ENCODE peak calls at places on chromosome 3, in five cellular contexts. F is brain microvascular endothelial cell; D is CD4-positive, CD25-positive, alpha-beta regulatory T cell; B is cardiac muscle cell; T is CD8-positive, alpha-beta T cell. R is an unnamed sample.
A peak's percentile ranks its signal among the peaks of the same experiment; 100 is the strongest.

GRCh38 chr3:114746502-114746901 is 400.6 kb downstream of the ZBTB20 start:
- DNase-seq in T (no peak), D (no peak), B (no peak), F (no peak), R (no peak)

GRCh38 chr3:20316238-20316637 is 130.2 kb upstream of the SGO1 start:
- DNase-seq in D (no peak), F (no peak), B (no peak), T (no peak), R (no peak)

GRCh38 chr3:138479355-138479964 is 45.0 kb downstream of the ESYT3 start:
- DNase-seq in B (peak; percentile 72), F (peak; percentile 40), D (peak; percentile 5), T (no peak), R (peak; percentile 15)

GRCh38 chr3:156787926-156788663 is 38.1 kb upstream of the LEKR1 start:
- DNase-seq in B (no peak), D (no peak), F (peak; percentile 97), T (no peak), R (peak; percentile 97)

GRCh38 chr3:157188391-157188790 is 28.4 kb upstream of the CCNL1 start:
- DNase-seq in T (no peak), F (no peak), D (no peak), B (no peak), R (no peak)

GRCh38 chr3:24318668-24319287 is 175.9 kb downstream of the THRB start:
- DNase-seq in F (peak; percentile 45), D (no peak), B (no peak), T (no peak), R (peak; percentile 82)

GRCh38 chr3:167728176-167728575 is 6.5 kb downstream of the PDCD10 start:
- DNase-seq in B (no peak), T (no peak), F (peak; percentile 83), D (no peak), R (peak; percentile 58)

GRCh38 chr3:50333744-50334328 is 5.8 kb upstream of the TUSC2 start:
- DNase-seq in B (no peak), F (peak; percentile 94), D (no peak), T (no peak), R (no peak)

GRCh38 chr3:4413467-4413866 is 53.6 kb downstream of the SUMF1 start:
- DNase-seq in F (no peak), T (no peak), B (no peak), D (no peak), R (peak; percentile 70)

GRCh38 chr3:22980346-22980745 is 222.8 kb upstream of the UBE2E2 start:
- DNase-seq in F (peak; percentile 73), D (no peak), B (peak; percentile 65), T (no peak), R (no peak)

GRCh38 chr3:23761440-23761896 is 44.3 kb upstream of the UBE2E1 start:
- DNase-seq in D (no peak), T (no peak), F (peak; percentile 45), B (peak; percentile 49), R (peak; percentile 44)

GRCh38 chr3:170641510-170642236 is 55.8 kb upstream of the SLC7A14 start:
- DNase-seq in T (no peak), B (no peak), F (no peak), D (no peak), R (no peak)

GRCh38 chr3:114903213-114903612 is 243.9 kb downstream of the ZBTB20 start:
- DNase-seq in F (no peak), D (no peak), B (no peak), T (no peak), R (no peak)

DNA sequence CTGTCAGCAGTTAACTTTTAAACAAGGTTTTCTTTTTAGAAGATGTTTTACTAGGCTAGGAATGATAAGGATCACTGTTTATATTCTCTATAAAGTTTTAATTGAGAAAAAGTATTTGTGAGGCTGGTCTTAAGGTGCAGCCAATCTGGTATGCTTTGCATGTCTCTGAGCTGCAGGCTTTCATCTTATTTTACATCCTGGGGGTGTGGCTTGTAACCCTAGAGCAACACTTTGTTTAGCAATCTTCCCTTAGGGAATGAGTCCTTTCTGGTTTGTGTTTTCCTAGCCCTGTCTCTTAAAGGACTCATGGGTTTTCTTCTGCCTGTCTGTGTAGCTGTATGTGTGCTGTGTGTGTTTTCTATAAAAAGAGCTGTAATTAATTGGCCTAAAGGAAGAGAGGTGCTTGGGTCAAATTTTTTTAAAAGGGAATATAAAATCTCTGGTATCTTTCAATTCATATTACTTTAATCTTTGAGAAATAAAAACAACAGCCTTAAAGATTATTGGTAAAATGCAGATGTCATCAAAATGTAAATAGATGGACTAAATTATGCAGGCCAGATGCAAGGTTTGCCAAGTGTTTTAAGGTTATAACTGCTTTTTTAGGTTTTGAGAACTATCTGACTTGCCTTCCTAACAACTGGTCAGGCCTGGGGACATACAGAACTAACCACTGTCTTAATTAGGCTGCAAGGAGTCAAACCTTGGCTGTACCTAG is 20.2 kb upstream of the OR5H1 start:
- DNase-seq in B (no peak), T (no peak), F (no peak), D (no peak), R (no peak)
- H3K27ac ChIP-seq in B (no peak overlapping the region), T (no peak overlapping the region), F (no peak overlapping the region), D (no peak overlapping the region), R (no peak overlapping the region)

DNA sequence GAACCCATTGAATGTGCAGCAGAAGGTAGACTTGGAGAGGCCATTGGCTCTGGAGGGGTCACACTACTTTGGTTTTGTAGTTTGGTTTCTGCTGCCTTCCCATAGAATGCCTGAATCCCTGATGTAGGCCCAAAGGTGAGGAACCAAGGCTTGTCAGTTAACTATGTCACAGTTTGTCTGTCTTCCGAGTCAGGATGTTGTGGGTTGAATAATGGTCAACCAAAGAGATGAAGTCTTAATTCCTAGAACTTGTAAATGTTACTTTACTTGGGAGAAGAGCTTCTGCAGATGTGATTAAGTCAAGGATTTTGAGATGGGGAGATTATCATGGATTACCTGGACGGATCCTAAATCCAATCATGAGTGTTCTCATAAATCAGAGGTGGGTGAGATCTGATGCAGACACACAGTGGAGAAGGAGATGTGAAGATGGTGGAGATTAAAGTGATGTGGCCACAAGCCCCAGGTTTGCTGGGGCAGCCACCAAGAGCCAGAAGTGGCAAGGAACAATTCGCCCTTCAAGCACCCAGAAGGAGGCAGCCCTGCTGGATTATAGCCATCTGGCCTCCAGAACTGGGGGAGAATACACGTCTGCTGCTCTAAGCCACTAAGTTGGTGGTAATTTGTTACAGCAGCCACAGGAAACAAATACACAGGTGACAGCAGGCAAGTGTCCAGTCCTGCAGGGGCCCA is 2.3 kb upstream of the CCR8 start:
- DNase-seq in B (no peak), F (no peak), D (no peak), T (no peak), R (no peak)
- H3K27ac ChIP-seq in B (no peak overlapping the region), F (no peak overlapping the region), D (peak overlapping the region; percentile 88), T (no peak overlapping the region), R (no peak overlapping the region)

DNA sequence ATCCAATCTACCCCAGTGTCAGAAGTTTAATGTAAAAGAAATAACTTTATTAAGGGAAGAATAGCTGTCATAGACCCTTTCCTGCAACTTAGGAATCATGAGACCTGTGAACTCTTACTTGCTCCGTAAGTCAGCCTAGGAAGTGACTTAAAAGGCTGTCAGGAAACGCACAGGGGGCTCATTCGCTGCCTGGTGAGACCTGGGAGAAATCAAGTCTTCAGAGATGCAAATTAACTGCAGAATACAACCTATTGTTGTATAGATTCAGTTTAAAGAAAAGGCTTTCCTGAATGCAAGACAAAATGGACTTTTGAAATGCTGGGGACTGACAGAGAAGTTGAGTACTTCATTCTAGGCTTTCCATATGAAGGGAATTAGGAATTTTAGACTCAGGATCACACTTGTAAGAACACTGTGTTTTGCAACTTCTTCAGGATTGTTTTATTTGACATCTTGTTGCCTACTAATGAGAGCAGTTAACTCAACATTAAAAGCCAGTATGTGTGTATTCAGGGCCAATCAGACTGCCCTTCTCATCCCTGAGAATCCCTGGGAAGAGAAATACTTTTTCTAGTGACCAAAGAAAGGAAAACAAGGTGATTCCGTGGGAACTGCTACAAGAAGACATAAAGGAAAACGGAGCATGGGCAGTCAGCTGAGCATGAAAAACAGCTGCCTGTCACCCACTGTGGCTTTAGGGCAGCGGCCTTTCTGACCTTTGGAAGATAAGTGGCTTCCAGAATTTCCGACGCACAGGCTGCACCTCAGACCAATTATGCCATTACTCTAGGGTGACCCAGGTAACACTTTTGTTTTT is 18.5 kb upstream of the DPPA4 start:
- DNase-seq in T (no peak), D (no peak), F (no peak), B (no peak), R (no peak)
- H3K27ac ChIP-seq in T (no peak overlapping the region), D (no peak overlapping the region), F (no peak overlapping the region), B (no peak overlapping the region), R (no peak overlapping the region)

GRCh38 chr3:172129868-172130751 is 90.7 kb downstream of the FNDC3B start:
- DNase-seq in B (no peak), T (no peak), F (peak; percentile 99), D (peak; percentile 55), R (peak; percentile 98)
- H3K27ac ChIP-seq in B (peak overlapping the region; percentile 55), T (no peak overlapping the region), F (peak overlapping the region; percentile 92), D (peak overlapping the region; percentile 64), R (peak overlapping the region; percentile 98)

GRCh38 chr3:70065666-70066253 is 66.2 kb downstream of the SAMMSON start:
- DNase-seq in D (no peak), T (no peak), B (peak; percentile 43), F (no peak), R (no peak)

GRCh38 chr3:70069557-70069956 is 70.0 kb downstream of the SAMMSON start:
- DNase-seq in D (no peak), F (no peak), T (no peak), B (no peak), R (no peak)

GRCh38 chr3:70064194-70064787 is 64.8 kb downstream of the SAMMSON start:
- DNase-seq in T (no peak), D (peak; percentile 5), B (peak; percentile 51), F (peak; percentile 44), R (peak; percentile 3)

GRCh38 chr3:70071138-70071537 is 71.6 kb downstream of the SAMMSON start:
- DNase-seq in B (no peak), T (no peak), D (no peak), F (no peak), R (no peak)

DNA sequence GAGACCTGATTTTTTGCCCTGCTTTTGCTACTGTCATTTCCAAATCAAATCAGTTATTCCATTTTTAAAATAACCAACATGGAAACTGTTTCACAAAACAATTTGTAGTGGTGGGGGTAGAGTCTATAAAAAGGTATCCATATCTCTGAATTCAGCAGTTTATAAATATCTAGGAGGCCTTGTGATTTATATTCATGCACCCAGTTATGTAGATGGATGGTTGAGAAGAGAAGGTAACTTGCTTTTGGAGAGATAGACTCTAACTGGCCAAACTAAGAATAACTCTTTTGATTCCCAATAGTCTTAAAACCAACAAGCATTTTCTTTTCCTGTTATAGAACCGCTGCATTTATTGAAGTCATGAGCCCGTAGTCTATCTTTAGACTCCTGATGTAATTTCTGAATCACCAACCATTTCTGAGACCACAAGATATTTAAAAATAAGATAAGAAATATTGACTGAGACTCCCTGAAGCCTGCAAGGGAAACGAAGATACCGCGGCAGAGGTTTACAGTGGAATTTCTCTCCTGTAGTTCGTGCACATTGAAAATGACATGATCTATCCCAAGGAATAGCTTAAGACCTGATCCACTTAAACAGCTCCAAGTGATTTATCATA is 68.4 kb downstream of the SAMMSON start:
- DNase-seq in F (peak; percentile 74), B (no peak), D (no peak), T (no peak), R (no peak)
- H3K27ac ChIP-seq in F (no peak overlapping the region), B (no peak overlapping the region), D (no peak overlapping the region), T (no peak overlapping the region), R (no peak overlapping the region)

GRCh38 chr3:149442845-149443544 is 31.5 kb upstream of the TM4SF4 start:
- DNase-seq in F (peak; percentile 85), T (no peak), D (no peak), B (no peak), R (peak; percentile 69)
- H3K27ac ChIP-seq in F (no peak overlapping the region), T (no peak overlapping the region), D (no peak overlapping the region), B (peak overlapping the region; percentile 50), R (no peak overlapping the region)

R was measured in mammary epithelial cell.